ENCODE peak calls at places on chromosomes 1 and 21, in six cellular contexts. B is K562, K is A549, H is transverse colon, R is sigmoid colon, U is stomach. T is an unnamed sample.

GRCh38 chr21:35217504-35218060 is 168.5 kb upstream of the RUNX1 start:
- DNase-seq in B (no peak), K (peak; percentile 6), H (no peak), R (no peak), U (no peak), T (no peak)

GRCh38 chr1:160726114-160726497 is 12.9 kb upstream of the SLAMF7 start:
- DNase-seq in B (peak; percentile 39), K (no peak), H (no peak), R (no peak), U (no peak), T (no peak)

GRCh38 chr1:50603274-50604271 is 180.3 kb upstream of the DMRTA2 start:
- DNase-seq in B (no peak), K (no peak), H (no peak), R (no peak), U (no peak), T (no peak)

GRCh38 chr1:20710450-20711284 is 7.1 kb downstream of the KIF17 start:
- DNase-seq in B (no peak), K (no peak), H (no peak), R (no peak), U (no peak), T (no peak)

GRCh38 chr1:20475002-20475401 is 11.0 kb downstream of the CAMK2N1 start:
- DNase-seq in B (no peak), K (no peak), H (peak; percentile 45), R (no peak), U (no peak), T (peak; percentile 30)

GRCh38 chr21:40422851-40423635 is 423.9 kb downstream of the DSCAM start:
- DNase-seq in B (no peak), K (no peak), H (no peak), R (no peak), U (no peak), T (no peak)

GRCh38 chr1:203278087-203278884 is 27.0 kb upstream of the BTG2 start:
- DNase-seq in B (peak; percentile 43), K (no peak), H (peak; percentile 83), R (peak; percentile 99), U (peak; percentile 81), T (peak; percentile 73)

GRCh38 chr21:34768326-34768725 is 99.5 kb downstream of the CLIC6 start:
- DNase-seq in B (no peak), K (no peak), H (no peak), R (no peak), U (no peak), T (no peak)

GRCh38 chr1:119822406-119822805 is 11.1 kb upstream of the REG4 start:
- DNase-seq in B (no peak), K (no peak), H (no peak), R (no peak), U (no peak), T (no peak)

GRCh38 chr1:169809370-169810095 is 14.8 kb upstream of the METTL18 start:
- DNase-seq in B (peak; percentile 40), K (peak; percentile 16), H (no peak), R (no peak), U (no peak), T (no peak)

GRCh38 chr1:202293620-202294019 is 48.1 kb downstream of the UBE2T start:
- DNase-seq in B (no peak), K (no peak), H (no peak), R (no peak), U (no peak), T (no peak)

GRCh38 chr1:2346691-2347408 is 44.5 kb downstream of the MORN1 start:
- DNase-seq in B (no peak), K (no peak), H (no peak), R (no peak), U (no peak), T (peak; percentile 59)

GRCh38 chr1:101311146-101311892 is 74.5 kb downstream of the S1PR1 start:
- DNase-seq in B (no peak), K (no peak), H (no peak), R (no peak), U (no peak), T (no peak)

GRCh38 chr1:36322786-36323635 is 434 bp downstream of the EVA1B start:
- DNase-seq in B (peak; percentile 77), K (no peak), H (peak; percentile 56), R (peak; percentile 83), U (peak; percentile 34), T (peak; percentile 90)

GRCh38 chr1:88774151-88774556 is 90.1 kb downstream of the PKN2 start:
- DNase-seq in B (no peak), K (peak; percentile 9), H (peak; percentile 66), R (no peak), U (peak; percentile 42), T (no peak)

DNA sequence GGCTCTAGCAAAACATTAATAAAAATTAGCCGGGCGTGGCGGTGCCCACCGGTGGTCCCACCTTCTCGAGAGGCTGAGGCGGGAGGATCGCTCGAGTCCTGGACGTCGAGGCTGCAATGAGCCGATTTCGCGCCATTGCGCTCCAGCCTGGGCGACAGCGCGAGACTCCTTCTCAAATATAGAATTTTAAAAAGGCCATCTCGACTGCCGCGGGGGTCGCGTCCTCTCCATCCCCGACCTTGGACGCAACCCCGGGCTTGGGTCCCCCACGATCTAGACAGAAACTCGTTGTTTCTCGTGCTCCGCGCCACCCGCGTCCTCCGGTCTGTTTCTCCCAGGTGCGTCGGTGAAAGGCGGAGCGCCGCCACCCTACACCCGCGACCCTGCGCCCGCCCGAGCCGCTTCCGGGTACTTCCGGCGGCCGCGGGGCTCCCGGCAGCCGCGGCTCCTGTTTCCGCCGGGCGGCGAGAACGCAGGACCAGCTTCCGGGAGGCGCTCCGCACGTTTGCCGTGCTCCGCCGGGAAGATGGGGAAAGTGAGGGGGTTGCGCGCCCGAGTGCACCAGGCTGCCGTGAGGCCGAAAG is at the start of gene SLX9:
- DNase-seq in B (peak; percentile 97), K (peak; percentile 72), H (peak; percentile 83), R (peak; percentile 86), U (peak; percentile 83), T (peak; percentile 96)
- TF ChIP-seq EP300 in B (peak; percentile 31), K (no peak), H (no peak), R (no peak), U (no peak), T (no peak)

DNA sequence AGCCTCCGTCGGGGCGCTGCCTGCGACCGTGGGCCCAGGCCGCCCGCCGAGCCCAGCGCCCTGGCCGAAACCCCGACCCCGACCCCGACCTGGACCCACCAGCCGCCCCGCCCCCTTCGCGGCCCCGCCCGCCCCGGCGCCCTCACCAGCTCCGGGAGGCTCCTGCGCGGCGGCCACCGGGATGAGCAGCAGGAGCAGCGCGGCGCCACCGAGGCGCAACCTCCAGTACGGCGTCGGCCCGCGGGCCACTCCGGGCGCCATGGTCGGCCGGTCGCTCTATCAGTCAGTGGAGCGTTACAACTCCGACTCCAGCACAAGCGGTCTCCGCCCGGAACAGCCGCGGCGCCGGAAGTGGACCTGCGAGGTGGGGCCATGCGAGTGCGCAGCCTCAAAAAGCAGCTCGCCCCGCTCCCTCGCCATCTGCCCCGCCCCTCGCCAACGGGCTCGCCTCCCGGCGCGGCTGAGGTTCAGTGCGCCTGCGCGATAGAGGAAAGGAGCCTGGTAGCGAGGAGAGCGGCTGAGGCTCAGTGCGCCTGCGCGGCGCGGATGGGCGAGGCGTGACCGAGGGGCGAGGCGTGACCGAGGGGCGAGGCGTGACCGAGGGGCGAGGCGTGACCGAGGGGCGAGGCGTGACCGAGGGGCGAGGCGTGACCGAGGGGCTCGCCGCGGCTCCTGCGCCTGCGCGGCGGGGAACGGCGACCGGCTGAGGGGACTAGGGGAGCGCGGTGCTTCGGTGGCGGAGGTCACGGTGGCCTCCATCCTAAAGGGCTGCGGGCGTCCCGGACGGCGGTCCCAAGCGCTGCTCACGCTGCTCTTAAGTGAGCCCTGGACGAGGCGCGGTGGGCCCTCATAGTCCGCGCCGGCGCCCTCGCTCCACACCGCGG is at the start of gene PTTG1IP:
- DNase-seq in B (peak; percentile 100), K (peak; percentile 93), H (peak; percentile 99), R (peak; percentile 99), U (peak; percentile 100), T (peak; percentile 100)
- TF ChIP-seq EP300 in B (no peak), K (no peak), H (no peak), R (no peak), U (no peak), T (no peak)

DNA sequence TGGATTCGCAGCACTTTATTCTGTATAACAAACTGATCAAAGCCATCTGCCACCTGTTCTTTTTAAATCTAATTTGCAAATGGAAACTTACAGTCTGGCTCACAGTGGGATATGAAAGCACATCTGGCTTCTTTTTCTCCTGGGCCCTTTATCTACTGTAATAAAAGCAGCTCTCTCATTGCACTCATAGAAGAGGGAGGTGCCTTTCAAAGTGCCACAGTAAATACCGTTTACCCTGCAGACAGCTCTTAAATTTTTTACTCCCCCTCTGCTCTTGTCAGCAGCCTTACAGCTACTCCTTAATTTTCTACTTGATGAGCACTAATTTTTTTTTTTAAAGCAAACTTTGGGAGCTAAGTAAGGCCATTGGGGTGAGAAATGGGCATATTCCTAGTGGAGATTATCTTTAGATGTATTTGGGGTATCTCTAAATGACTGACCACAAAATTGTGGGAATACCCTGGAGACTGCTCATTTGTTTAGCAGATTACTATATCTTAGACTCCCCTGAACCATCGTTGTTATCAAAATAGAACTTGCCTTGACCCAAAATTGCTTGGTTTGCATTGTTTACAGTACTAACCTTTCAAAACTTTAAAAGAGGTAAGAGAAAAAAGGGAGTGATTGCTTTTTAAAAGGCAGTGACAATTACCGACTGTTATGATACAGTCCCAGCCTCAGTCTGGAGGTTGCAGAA is 110.2 kb downstream of the VPS13D start:
- DNase-seq in B (no peak), K (no peak), H (no peak), R (no peak), U (no peak), T (no peak)
- TF ChIP-seq EP300 in B (no peak), K (no peak), H (no peak), R (no peak), U (no peak), T (no peak)

DNA sequence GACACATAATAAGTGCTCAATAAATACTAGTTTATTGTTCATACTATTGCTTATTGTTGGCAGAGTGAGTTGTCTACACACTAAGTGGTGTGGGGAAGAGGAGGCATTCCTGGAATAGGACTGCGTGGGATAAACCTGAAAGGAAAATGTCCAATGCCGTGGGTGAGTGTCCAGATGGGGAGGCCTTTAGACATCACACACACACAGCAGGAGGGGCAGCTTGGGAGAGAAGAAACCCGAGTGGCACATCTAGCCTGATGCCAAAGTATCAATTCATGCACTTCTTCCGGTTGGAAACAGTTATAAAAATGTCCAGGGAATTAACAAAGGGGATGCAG is 27.3 kb downstream of the CCN1 start:
- DNase-seq in B (no peak), K (no peak), H (no peak), R (no peak), U (no peak), T (no peak)
- TF ChIP-seq EP300 in B (no peak), K (no peak), H (no peak), R (no peak), U (no peak), T (no peak)

T was measured in upper lobe of left lung.